ENCODE peak calls at places on chromosomes 4 and X, in ten cellular contexts. M is glutamatergic neuron; I is activated T-helper 1 cell treated with anti-CD3 and anti-CD28 coated beads, Interleukin-12 subunit alpha, Interleukin-12 subunit beta, Interleukin-2, Interleukin-4 antibody, amounts not matched to agents 30 ng/mL and 10 ng/mL and 1 ng/mL, durations not matched to agents 14 hours and 24 hours and 36 hours; Y is KBM-7; L is G401; F is activated T-cell treated with anti-CD3 and anti-CD28 coated beads, Interleukin-2, amount 50 U/mL, for 48 hours; R is HFFc6; Q is tibial nerve; A is NCI-H82; W is KG1. O is an unnamed sample.

GRCh38 chr4:85842540-85842939 is 367.6 kb downstream of the ARHGAP24 start:
- DNase-seq in M (no peak), I (no peak), Y (peak), L (no peak), F (no peak), R (no peak), Q (no peak), A (no peak), W (peak), O (no peak)

GRCh38 chr4:70746179-70746839 is 24.5 kb downstream of the RUFY3 start:
- DNase-seq in M (no peak), I (no peak), Y (no peak), L (no peak), F (no peak), R (peak), Q (no peak), A (no peak), W (no peak), O (no peak)

GRCh38 chr4:3037957-3038451 is 36.3 kb downstream of the HTT-AS start:
- DNase-seq in M (no peak), I (peak), Y (peak), L (no peak), F (no peak), R (no peak), Q (no peak), A (no peak), W (peak), O (peak)

GRCh38 chr4:46146993-46147392 is 23.1 kb upstream of the GABRG1 start:
- DNase-seq in M (no peak), I (no peak), Y (no peak), L (no peak), F (no peak), R (no peak), Q (no peak), A (no peak), W (no peak), O (no peak)

GRCh38 chr4:5719329-5720055 is 8.5 kb downstream of the EVC start:
- DNase-seq in M (no peak), I (no peak), Y (no peak), L (no peak), F (no peak), R (no peak), Q (no peak), A (no peak), W (no peak), O (no peak)

GRCh38 chrX:8607326-8607725 is 124.6 kb downstream of the ANOS1 start:
- DNase-seq in M (no peak), I (no peak), Y (no peak), L (no peak), F (no peak), R (no peak), Q (no peak), A (no peak), W (no peak), O (no peak)

GRCh38 chr4:83889802-83890201 is 353.9 kb downstream of the GPAT3 start:
- DNase-seq in M (no peak), I (no peak), Y (no peak), L (no peak), F (no peak), R (peak), Q (no peak), A (no peak), W (no peak), O (no peak)

GRCh38 chr4:182062936-182063335 is 180.3 kb upstream of the TENM3 start:
- DNase-seq in M (no peak), I (no peak), Y (no peak), L (no peak), F (no peak), R (peak), Q (no peak), A (no peak), W (no peak), O (no peak)

GRCh38 chrX:77788050-77788449 is 2.0 kb upstream of the ATRX start:
- DNase-seq in M (no peak), I (peak), Y (peak), L (no peak), F (no peak), R (peak), Q (no peak), A (no peak), W (peak), O (no peak)

GRCh38 chrX:147916375-147916968 is 4.8 kb downstream of the FMR1 start:
- DNase-seq in M (no peak), I (no peak), Y (no peak), L (no peak), F (no peak), R (no peak), Q (no peak), A (no peak), W (no peak), O (no peak)

GRCh38 chrX:127207326-127207725 is 387.8 kb downstream of the PRR32 start:
- DNase-seq in M (no peak), I (no peak), Y (no peak), L (no peak), F (no peak), R (no peak), Q (no peak), A (peak), W (no peak), O (no peak)

GRCh38 chr4:120509719-120510118 is 412.8 kb downstream of the PRDM5 start:
- DNase-seq in M (no peak), I (no peak), Y (no peak), L (no peak), F (no peak), R (no peak), Q (no peak), A (no peak), W (no peak), O (no peak)

GRCh38 chrX:53089224-53089842 is 4.6 kb upstream of the KANTR start:
- DNase-seq in M (peak), I (no peak), Y (peak), L (peak), F (no peak), R (peak), Q (no peak), A (peak), W (no peak), O (no peak)

GRCh38 chr4:11074581-11075241 is 354.0 kb downstream of the HS3ST1 start:
- DNase-seq in M (no peak), I (no peak), Y (no peak), L (peak), F (no peak), R (no peak), Q (no peak), A (no peak), W (no peak), O (no peak)

GRCh38 chrX:97155809-97156208 is 272.1 kb downstream of the RPA4 start:
- DNase-seq in M (no peak), I (no peak), Y (peak), L (no peak), F (no peak), R (no peak), Q (no peak), A (no peak), W (no peak), O (no peak)

GRCh38 chr4:152581536-152582160 is 45.8 kb upstream of the FBXW7 start:
- DNase-seq in M (no peak), I (no peak), Y (no peak), L (no peak), F (no peak), R (no peak), Q (no peak), A (no peak), W (no peak), O (no peak)

GRCh38 chr4:17515724-17516407 is 901 bp downstream of the CLRN2 start:
- DNase-seq in M (no peak), I (no peak), Y (no peak), L (peak), F (no peak), R (no peak), Q (no peak), A (no peak), W (no peak), O (no peak)

GRCh38 chr4:70382691-70383181 is at the start of gene SMR3B:
- DNase-seq in M (no peak), I (no peak), Y (no peak), L (no peak), F (no peak), R (no peak), Q (no peak), A (no peak), W (no peak), O (no peak)

GRCh38 chrX:43592597-43592996 is 63.5 kb upstream of the MAOA start:
- DNase-seq in M (no peak), I (no peak), Y (no peak), L (no peak), F (no peak), R (no peak), Q (no peak), A (no peak), W (no peak), O (no peak)

GRCh38 chr4:143183513-143184216 is 1.1 kb upstream of the USP38 start:
- DNase-seq in M (no peak), I (no peak), Y (peak), L (peak), F (no peak), R (no peak), Q (no peak), A (peak), W (peak), O (no peak)

GRCh38 chr4:80452055-80452454 is 116.5 kb downstream of the CFAP299 start:
- DNase-seq in M (no peak), I (no peak), Y (no peak), L (no peak), F (no peak), R (no peak), Q (no peak), A (no peak), W (no peak), O (no peak)

GRCh38 chr4:156931267-156931666 is 40.3 kb downstream of the PDGFC start:
- DNase-seq in M (no peak), I (no peak), Y (no peak), L (no peak), F (no peak), R (peak), Q (no peak), A (no peak), W (no peak), O (no peak)

GRCh38 chr4:80446664-80447063 is 111.1 kb downstream of the CFAP299 start:
- DNase-seq in M (no peak), I (no peak), Y (no peak), L (no peak), F (no peak), R (peak), Q (no peak), A (no peak), W (no peak), O (no peak)

O was measured in activated CD8-positive, alpha-beta memory T cell treated with anti-CD3 and anti-CD28 coated beads for 24 hours.